ENCODE peak calls at places on chromosomes 1 and 21, in seven cellular contexts. C, D, Z, K, L, S and Y are unnamed samples.

GRCh38 chr1:43439121-43439581 is 14.6 kb downstream of the HYI start:
- DNase-seq in C (no peak), D (peak), Z (no peak), K (no peak), L (no peak), S (no peak), Y (no peak)

GRCh38 chr1:81174811-81175476 is 625.8 kb upstream of the ADGRL2 start:
- DNase-seq in C (no peak), D (no peak), Z (no peak), K (no peak), L (no peak), S (no peak), Y (no peak)

GRCh38 chr21:38622081-38622826 is 124.0 kb upstream of the ERG start:
- DNase-seq in C (no peak), D (no peak), Z (no peak), K (no peak), L (no peak), S (no peak), Y (no peak)

GRCh38 chr1:109547412-109548320 is 749 bp upstream of the GNAI3 start:
- DNase-seq in C (no peak), D (peak), Z (no peak), K (no peak), L (no peak), S (no peak), Y (no peak)

GRCh38 chr1:173354937-173355280 is 122.2 kb upstream of the PRDX6 start:
- DNase-seq in C (no peak), D (no peak), Z (no peak), K (no peak), L (no peak), S (no peak), Y (no peak)

GRCh38 chr1:86993269-86993985 is 79.0 kb downstream of the HS2ST1 start:
- DNase-seq in C (no peak), D (no peak), Z (no peak), K (no peak), L (no peak), S (no peak), Y (no peak)

GRCh38 chr1:212415107-212415841 is 588 bp upstream of the PACC1 start:
- DNase-seq in C (no peak), D (no peak), Z (no peak), K (no peak), L (no peak), S (peak), Y (no peak)

GRCh38 chr1:17558541-17558940 is 19.0 kb downstream of the ARHGEF10L start:
- DNase-seq in C (no peak), D (no peak), Z (no peak), K (no peak), L (no peak), S (no peak), Y (no peak)

GRCh38 chr1:204713541-204713940 is 28.0 kb upstream of the LRRN2 start:
- DNase-seq in C (no peak), D (no peak), Z (no peak), K (no peak), L (no peak), S (no peak), Y (no peak)

GRCh38 chr1:5820026-5820421 is 172.2 kb downstream of the NPHP4 start:
- DNase-seq in C (no peak), D (no peak), Z (no peak), K (no peak), L (no peak), S (no peak), Y (no peak)

GRCh38 chr1:234704106-234704887 is 94.3 kb upstream of the IRF2BP2 start:
- DNase-seq in C (no peak), D (no peak), Z (no peak), K (no peak), L (peak), S (no peak), Y (no peak)

GRCh38 chr1:80892452-80892995 is 908.2 kb upstream of the ADGRL2 start:
- DNase-seq in C (no peak), D (no peak), Z (no peak), K (no peak), L (no peak), S (no peak), Y (no peak)

GRCh38 chr1:228109962-228110488 is 926 bp upstream of the MRPL55 start:
- DNase-seq in C (no peak), D (no peak), Z (no peak), K (no peak), L (no peak), S (no peak), Y (no peak)

GRCh38 chr1:2951856-2952255 is 69.4 kb upstream of the ACTRT2 start:
- DNase-seq in C (no peak), D (no peak), Z (no peak), K (no peak), L (no peak), S (no peak), Y (no peak)

GRCh38 chr1:230901711-230902110 is 33.4 kb upstream of the C1orf198 start:
- DNase-seq in C (no peak), D (no peak), Z (no peak), K (no peak), L (no peak), S (no peak), Y (no peak)

GRCh38 chr1:196535727-196536126 is 72.5 kb downstream of the KCNT2 start:
- DNase-seq in C (no peak), D (no peak), Z (no peak), K (no peak), L (no peak), S (no peak), Y (no peak)

GRCh38 chr1:99557556-99558256 is 88.2 kb upstream of the PALMD start:
- DNase-seq in C (no peak), D (no peak), Z (no peak), K (peak), L (no peak), S (no peak), Y (no peak)

GRCh38 chr1:154178856-154179811 is 12.8 kb downstream of the TPM3 start:
- DNase-seq in C (no peak), D (no peak), Z (no peak), K (no peak), L (no peak), S (no peak), Y (no peak)

GRCh38 chr1:22452401-22452963 is 831 bp downstream of the ZBTB40 start:
- DNase-seq in C (no peak), D (peak), Z (no peak), K (peak), L (no peak), S (peak), Y (no peak)

GRCh38 chr1:169271094-169271493 is 96.5 kb downstream of the NME7 start:
- DNase-seq in C (no peak), D (no peak), Z (no peak), K (peak), L (no peak), S (no peak), Y (no peak)

GRCh38 chr1:35883681-35884155 is 709 bp downstream of the AGO1 start:
- DNase-seq in C (peak), D (peak), Z (peak), K (peak), L (no peak), S (peak), Y (no peak)

GRCh38 chr1:180948846-180949615 is 36.3 kb downstream of the KIAA1614 start:
- DNase-seq in C (no peak), D (no peak), Z (no peak), K (no peak), L (no peak), S (no peak), Y (no peak)

GRCh38 chr1:228289996-228290881 is 82.4 kb downstream of the OBSCN start:
- DNase-seq in C (no peak), D (no peak), Z (no peak), K (no peak), L (peak), S (no peak), Y (no peak)

GRCh38 chr21:36111238-36111637 is 23.6 kb upstream of the CBR3 start:
- DNase-seq in C (no peak), D (no peak), Z (no peak), K (no peak), L (no peak), S (no peak), Y (no peak)

GRCh38 chr1:165416876-165417275 is 28.1 kb downstream of the RXRG start:
- DNase-seq in C (no peak), D (no peak), Z (no peak), K (no peak), L (no peak), S (no peak), Y (no peak)

GRCh38 chr21:35102488-35103407 is 53.6 kb upstream of the RUNX1 start:
- DNase-seq in C (peak), D (no peak), Z (peak), K (no peak), L (no peak), S (peak), Y (no peak)

GRCh38 chr1:1894354-1895049 is 3.6 kb upstream of the GNB1 start:
- DNase-seq in C (no peak), D (no peak), Z (no peak), K (no peak), L (no peak), S (no peak), Y (no peak)

GRCh38 chr1:117694543-117694942 is 88.7 kb downstream of the TENT5C start:
- DNase-seq in C (no peak), D (no peak), Z (no peak), K (no peak), L (no peak), S (no peak), Y (no peak)

GRCh38 chr1:35449334-35450008 is 107.7 kb downstream of the KIAA0319L start:
- DNase-seq in C (no peak), D (no peak), Z (no peak), K (peak), L (no peak), S (no peak), Y (no peak)

GRCh38 chr1:234722904-234723588 is 113.1 kb upstream of the IRF2BP2 start:
- DNase-seq in C (peak), D (peak), Z (no peak), K (peak), L (peak), S (peak), Y (peak)

GRCh38 chr1:167103236-167103894 is 9.5 kb downstream of the STYXL2 start:
- DNase-seq in C (no peak), D (no peak), Z (no peak), K (no peak), L (no peak), S (no peak), Y (no peak)

GRCh38 chr1:3465935-3466321 is 11.5 kb downstream of the ARHGEF16 start:
- DNase-seq in C (no peak), D (no peak), Z (no peak), K (no peak), L (no peak), S (no peak), Y (no peak)

GRCh38 chr21:16533692-16534407 is 804.1 kb downstream of the USP25 start:
- DNase-seq in C (no peak), D (no peak), Z (no peak), K (no peak), L (no peak), S (peak), Y (no peak)

GRCh38 chr1:55378582-55378981 is 163.4 kb upstream of the USP24 start:
- DNase-seq in C (no peak), D (peak), Z (peak), K (peak), L (no peak), S (no peak), Y (no peak)

GRCh38 chr1:107172450-107172849 is 31.6 kb downstream of the NTNG1 start:
- DNase-seq in C (no peak), D (no peak), Z (no peak), K (no peak), L (no peak), S (no peak), Y (no peak)

GRCh38 chr1:175176246-175176645 is 16.3 kb downstream of the KIAA0040 start:
- DNase-seq in C (no peak), D (no peak), Z (no peak), K (no peak), L (no peak), S (no peak), Y (no peak)

GRCh38 chr1:42533101-42533863 is 70.2 kb downstream of the CCDC30 start:
- DNase-seq in C (no peak), D (no peak), Z (no peak), K (no peak), L (no peak), S (no peak), Y (no peak)